ENCODE peak calls at places on chromosomes 12 and 14, in nine cellular contexts. D is A549, R is hepatocyte, E is progenitor cell of endocrine pancreas, K is MM.1S, Y is mammary epithelial cell, A is heart right ventricle, G is omental fat pad, F is IMR-90. P is an unnamed sample.

GRCh38 chr12:53053223-53054111 is 3.6 kb downstream of the TNS2 start:
- DNase-seq in D (no peak), R (peak), E (peak), K (peak), Y (peak), A (peak), G (no peak), F (no peak), P (no peak)

GRCh38 chr14:24297190-24297964 is 2.2 kb downstream of the DHRS1 start:
- DNase-seq in D (peak), R (peak), E (no peak), K (no peak), Y (peak), A (no peak), G (no peak), F (peak), P (no peak)

GRCh38 chr14:87690076-87690661 is 302.8 kb downstream of the GALC start:
- DNase-seq in D (no peak), R (peak), E (no peak), K (no peak), Y (no peak), A (no peak), G (no peak), F (no peak), P (no peak)

GRCh38 chr12:121279507-121279915 is 17.0 kb downstream of the CAMKK2 start:
- DNase-seq in D (no peak), R (no peak), E (no peak), K (no peak), Y (no peak), A (peak), G (no peak), F (peak), P (peak)

GRCh38 chr14:94110552-94111181 is at the start of gene IFI27:
- DNase-seq in D (no peak), R (no peak), E (no peak), K (no peak), Y (no peak), A (peak), G (no peak), F (peak), P (peak)

GRCh38 chr14:54570651-54571415 is 3.9 kb downstream of the SAMD4A start:
- DNase-seq in D (no peak), R (no peak), E (no peak), K (no peak), Y (peak), A (no peak), G (no peak), F (peak), P (peak)

GRCh38 chr14:65238456-65238855 is 136.1 kb upstream of the MAX start:
- DNase-seq in D (no peak), R (peak), E (no peak), K (no peak), Y (peak), A (no peak), G (no peak), F (peak), P (peak)

GRCh38 chr12:32390572-32391219 is 8.7 kb upstream of the FGD4 start:
- DNase-seq in D (no peak), R (no peak), E (no peak), K (no peak), Y (no peak), A (peak), G (no peak), F (no peak), P (no peak)

GRCh38 chr12:39795481-39795880 is 175.9 kb upstream of the ABCD2 start:
- DNase-seq in D (no peak), R (no peak), E (no peak), K (no peak), Y (no peak), A (no peak), G (no peak), F (no peak), P (no peak)

GRCh38 chr14:67668559-67668958 is 5.9 kb downstream of the VTI1B start:
- DNase-seq in D (no peak), R (no peak), E (no peak), K (peak), Y (no peak), A (no peak), G (no peak), F (no peak), P (no peak)

GRCh38 chr12:65533177-65533883 is 254.8 kb downstream of the MSRB3 start:
- DNase-seq in D (no peak), R (no peak), E (no peak), K (no peak), Y (no peak), A (no peak), G (no peak), F (peak), P (peak)

GRCh38 chr12:467591-467990 is 7.9 kb downstream of the B4GALNT3 start:
- DNase-seq in D (no peak), R (no peak), E (no peak), K (no peak), Y (peak), A (no peak), G (no peak), F (no peak), P (peak)

GRCh38 chr12:31966558-31967205 is 7.5 kb downstream of the RESF1 start:
- DNase-seq in D (no peak), R (no peak), E (no peak), K (no peak), Y (no peak), A (no peak), G (no peak), F (no peak), P (peak)

GRCh38 chr12:50934981-50935807 is 17.1 kb upstream of the HIGD1C start:
- DNase-seq in D (no peak), R (no peak), E (no peak), K (no peak), Y (no peak), A (no peak), G (no peak), F (peak), P (peak)

GRCh38 chr12:54005853-54006699 is 2.7 kb upstream of the HOXC8 start:
- DNase-seq in D (peak), R (peak), E (peak), K (peak), Y (peak), A (peak), G (peak), F (peak), P (peak)

GRCh38 chr12:75868501-75868900 is 163.1 kb downstream of the PHLDA1 start:
- DNase-seq in D (no peak), R (no peak), E (no peak), K (no peak), Y (no peak), A (peak), G (no peak), F (no peak), P (no peak)

GRCh38 chr14:51201890-51202289 is 38.2 kb upstream of the TMX1 start:
- DNase-seq in D (no peak), R (no peak), E (no peak), K (no peak), Y (no peak), A (no peak), G (no peak), F (no peak), P (no peak)

GRCh38 chr14:34439090-34439489 is 22.9 kb downstream of the SPTSSA start:
- DNase-seq in D (no peak), R (no peak), E (no peak), K (no peak), Y (no peak), A (no peak), G (no peak), F (no peak), P (no peak)

GRCh38 chr14:79659995-79660975 is 551.0 kb downstream of the DIO2 start:
- DNase-seq in D (no peak), R (no peak), E (no peak), K (no peak), Y (no peak), A (no peak), G (no peak), F (no peak), P (no peak)

GRCh38 chr14:38254565-38255407 is 1.1 kb downstream of the CLEC14A start:
- DNase-seq in D (no peak), R (no peak), E (no peak), K (no peak), Y (no peak), A (peak), G (no peak), F (no peak), P (peak)

GRCh38 chr12:101086490-101086889 is 123.5 kb downstream of the SLC5A8 start:
- DNase-seq in D (no peak), R (no peak), E (no peak), K (no peak), Y (peak), A (no peak), G (no peak), F (peak), P (peak)

GRCh38 chr14:101457177-101457935 is 103.9 kb upstream of the DIO3 start:
- DNase-seq in D (no peak), R (no peak), E (no peak), K (no peak), Y (no peak), A (no peak), G (no peak), F (no peak), P (no peak)

GRCh38 chr12:104865080-104865479 is 93.0 kb downstream of the SLC41A2 start:
- DNase-seq in D (no peak), R (no peak), E (no peak), K (no peak), Y (peak), A (no peak), G (no peak), F (no peak), P (no peak)

GRCh38 chr14:101559624-101560533 is 1.4 kb upstream of the DIO3 start:
- DNase-seq in D (no peak), R (peak), E (peak), K (no peak), Y (no peak), A (no peak), G (no peak), F (peak), P (peak)

GRCh38 chr12:132986885-132987225 is 688 bp downstream of the ZNF26 start:
- DNase-seq in D (peak), R (no peak), E (no peak), K (no peak), Y (peak), A (no peak), G (no peak), F (peak), P (peak)

GRCh38 chr14:92401561-92401960 is 78.6 kb downstream of the SLC24A4 start:
- DNase-seq in D (no peak), R (no peak), E (no peak), K (no peak), Y (no peak), A (no peak), G (no peak), F (no peak), P (no peak)

GRCh38 chr12:80033457-80033856 is 65.9 kb upstream of the OTOGL start:
- DNase-seq in D (no peak), R (no peak), E (no peak), K (no peak), Y (peak), A (peak), G (no peak), F (peak), P (peak)

GRCh38 chr14:25111061-25111601 is 61.2 kb upstream of the STXBP6 start:
- DNase-seq in D (no peak), R (peak), E (no peak), K (no peak), Y (peak), A (peak), G (no peak), F (peak), P (peak)

GRCh38 chr14:70188292-70188607 is 501 bp downstream of the SLC8A3 start:
- DNase-seq in D (no peak), R (no peak), E (no peak), K (no peak), Y (no peak), A (no peak), G (no peak), F (no peak), P (no peak)

GRCh38 chr12:8559676-8560075 is 19.0 kb upstream of the CLEC4E start:
- DNase-seq in D (no peak), R (no peak), E (no peak), K (no peak), Y (no peak), A (no peak), G (no peak), F (no peak), P (no peak)

GRCh38 chr14:61321385-61322010 is at the start of gene PRKCH:
- DNase-seq in D (peak), R (peak), E (peak), K (peak), Y (peak), A (peak), G (no peak), F (peak), P (peak)

GRCh38 chr14:70515796-70516195 is 19.0 kb downstream of the ADAM20 start:
- DNase-seq in D (no peak), R (no peak), E (no peak), K (no peak), Y (peak), A (no peak), G (no peak), F (peak), P (no peak)

GRCh38 chr12:93311827-93312226 is 65.9 kb upstream of the NUDT4 start:
- DNase-seq in D (no peak), R (no peak), E (no peak), K (no peak), Y (no peak), A (no peak), G (no peak), F (no peak), P (no peak)

GRCh38 chr12:522692-523378 is 63.1 kb downstream of the B4GALNT3 start:
- DNase-seq in D (no peak), R (no peak), E (no peak), K (no peak), Y (no peak), A (no peak), G (no peak), F (no peak), P (no peak)

GRCh38 chr12:54162741-54163140 is 26.0 kb downstream of the SMUG1 start:
- DNase-seq in D (no peak), R (no peak), E (no peak), K (no peak), Y (no peak), A (no peak), G (no peak), F (no peak), P (no peak)

GRCh38 chr14:103084021-103084919 is at the start of gene LBHD2:
- DNase-seq in D (no peak), R (no peak), E (no peak), K (no peak), Y (no peak), A (no peak), G (no peak), F (peak), P (no peak)

GRCh38 chr12:92065018-92065499 is 80.6 kb downstream of the BTG1 start:
- DNase-seq in D (peak), R (peak), E (no peak), K (peak), Y (no peak), A (no peak), G (no peak), F (peak), P (peak)

GRCh38 chr12:92063641-92064040 is 82.0 kb downstream of the BTG1 start:
- DNase-seq in D (no peak), R (no peak), E (no peak), K (no peak), Y (no peak), A (no peak), G (no peak), F (peak), P (no peak)

GRCh38 chr12:92061061-92061460 is 84.6 kb downstream of the BTG1 start:
- DNase-seq in D (no peak), R (no peak), E (no peak), K (no peak), Y (no peak), A (no peak), G (no peak), F (no peak), P (no peak)

GRCh38 chr12:92064420-92064819 is 81.2 kb downstream of the BTG1 start:
- DNase-seq in D (no peak), R (no peak), E (no peak), K (no peak), Y (no peak), A (no peak), G (no peak), F (no peak), P (no peak)

GRCh38 chr12:92062539-92063493 is 82.8 kb downstream of the BTG1 start:
- DNase-seq in D (no peak), R (no peak), E (no peak), K (no peak), Y (no peak), A (no peak), G (no peak), F (no peak), P (no peak)
- TF ChIP-seq CTCF in D (no peak), R (no peak), E (no peak), K (no peak), Y (no peak), A (no peak), G (no peak), F (no peak), P (no peak)

GRCh38 chr14:96702831-96703230 is 94.4 kb upstream of the VRK1 start:
- DNase-seq in D (no peak), R (no peak), E (no peak), K (no peak), Y (no peak), A (no peak), G (no peak), F (no peak), P (no peak)

GRCh38 chr14:96693986-96694385 is 103.2 kb upstream of the VRK1 start:
- DNase-seq in D (no peak), R (no peak), E (no peak), K (no peak), Y (no peak), A (no peak), G (no peak), F (no peak), P (no peak)

GRCh38 chr14:96699666-96700065 is 97.5 kb upstream of the VRK1 start:
- DNase-seq in D (no peak), R (no peak), E (no peak), K (no peak), Y (no peak), A (no peak), G (no peak), F (no peak), P (no peak)

GRCh38 chr14:96693252-96693820 is 103.8 kb upstream of the VRK1 start:
- DNase-seq in D (no peak), R (no peak), E (no peak), K (no peak), Y (no peak), A (no peak), G (no peak), F (no peak), P (no peak)

GRCh38 chr14:96698846-96699543 is 98.2 kb upstream of the VRK1 start:
- DNase-seq in D (no peak), R (no peak), E (no peak), K (no peak), Y (no peak), A (no peak), G (no peak), F (no peak), P (no peak)
- TF ChIP-seq CTCF in D (no peak), R (no peak), E (no peak), K (peak), Y (no peak), A (no peak), G (no peak), F (no peak), P (no peak)

DNA sequence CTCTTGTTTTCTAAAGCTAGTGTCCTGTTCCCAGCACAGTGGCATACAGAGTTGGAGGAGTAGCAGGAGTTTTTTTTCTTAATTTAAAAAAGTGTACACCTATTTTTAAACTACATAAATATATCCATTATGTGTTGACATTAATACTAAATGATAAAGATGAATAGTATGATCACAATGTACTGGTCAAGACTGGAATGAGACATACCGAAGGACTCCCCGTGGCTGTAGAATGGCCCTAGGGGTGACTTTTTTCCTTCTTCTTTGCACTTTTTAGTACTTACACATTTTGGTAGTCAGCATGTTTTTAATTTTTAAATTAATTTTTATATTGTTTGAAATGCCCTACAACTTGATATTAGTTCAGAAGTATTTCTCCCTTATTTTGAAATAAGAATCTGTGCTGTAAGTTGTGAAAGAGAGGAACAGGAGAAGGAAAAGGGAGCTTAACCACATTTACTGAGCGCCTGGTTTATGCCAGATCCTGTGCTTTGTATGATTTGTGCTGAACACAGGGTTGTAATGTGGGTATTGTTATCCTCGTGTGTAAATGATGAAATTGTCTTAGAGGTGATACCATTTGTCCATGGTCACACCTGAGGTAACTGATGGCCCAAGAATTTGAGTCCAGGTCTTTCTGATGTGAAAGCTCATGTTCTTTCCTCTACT is 136.5 kb downstream of the TGFB3 start:
- DNase-seq in D (no peak), R (no peak), E (no peak), K (no peak), Y (no peak), A (no peak), G (no peak), F (no peak), P (no peak)
- TF ChIP-seq CTCF in D (no peak), R (no peak), E (no peak), K (no peak), Y (no peak), A (no peak), G (no peak), F (no peak), P (no peak)

GRCh38 chr14:90374813-90375212 is 22.0 kb upstream of the CALM1 start:
- DNase-seq in D (no peak), R (no peak), E (no peak), K (no peak), Y (no peak), A (no peak), G (no peak), F (no peak), P (no peak)

GRCh38 chr14:90373887-90374286 is 22.9 kb upstream of the CALM1 start:
- DNase-seq in D (no peak), R (peak), E (no peak), K (no peak), Y (no peak), A (no peak), G (no peak), F (peak), P (no peak)

GRCh38 chr14:90368946-90369721 is 27.7 kb upstream of the CALM1 start:
- DNase-seq in D (peak), R (peak), E (no peak), K (no peak), Y (peak), A (no peak), G (no peak), F (peak), P (peak)
- TF ChIP-seq CTCF in D (peak), R (no peak), E (no peak), K (no peak), Y (peak), A (peak), G (no peak), F (peak), P (no peak)

DNA sequence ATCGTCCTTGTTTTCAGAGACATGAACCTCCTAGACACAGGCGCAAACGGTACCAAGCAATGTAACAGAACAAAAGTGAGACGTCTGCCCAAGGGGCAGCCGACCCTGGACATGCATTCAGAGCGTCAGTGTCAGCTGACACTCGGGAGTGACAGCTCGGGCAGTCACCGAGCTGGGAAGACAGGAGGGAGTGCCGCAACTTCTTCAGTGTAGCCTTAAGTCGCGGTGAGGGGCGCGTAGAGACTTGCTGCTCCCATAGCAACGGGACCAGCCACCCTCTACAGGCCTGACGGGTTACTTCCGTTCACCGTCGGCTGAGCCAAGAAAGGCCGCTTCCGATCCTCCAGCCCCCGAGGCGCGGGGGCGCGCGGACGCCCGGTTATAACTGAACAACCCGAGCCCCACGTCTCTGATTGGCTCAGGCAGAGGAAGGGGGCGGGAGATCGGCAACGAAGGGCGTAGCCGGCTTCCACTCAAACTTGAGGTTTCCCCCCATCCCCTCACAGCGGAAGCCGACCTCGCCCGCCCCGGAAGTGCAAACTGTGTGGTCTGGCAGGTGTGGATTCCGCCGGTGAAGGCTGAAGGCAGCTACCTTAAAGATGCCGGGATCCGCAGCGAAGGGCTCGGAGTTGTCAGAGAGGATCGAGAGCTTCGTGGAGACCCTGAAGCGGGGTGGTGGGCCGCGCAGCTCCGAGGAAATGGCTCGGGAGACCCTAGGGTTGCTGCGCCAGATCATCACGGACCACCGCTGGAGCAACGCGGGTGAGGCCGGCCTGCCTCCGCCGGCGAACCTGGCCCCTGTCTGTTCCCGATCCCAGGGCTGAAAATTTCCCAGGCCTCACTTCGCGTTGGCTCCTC is at the start of gene EIF2B2:
- DNase-seq in D (peak), R (peak), E (peak), K (peak), Y (peak), A (peak), G (peak), F (peak), P (peak)
- TF ChIP-seq CTCF in D (no peak), R (no peak), E (peak), K (no peak), Y (peak), A (peak), G (no peak), F (peak), P (peak)